ENCODE peak calls at places on chromosome 7, in six cellular contexts. X is lower lobe of right lung, C is PC-3, I is foreskin keratinocyte, L is heart right ventricle, N is T-helper 17 cell. F is an unnamed sample.

GRCh38 chr7:98930921-98931320 is 52.6 kb downstream of the TRRAP start:
- ATAC-seq in L (no peak), N (peak), I (no peak), C (peak), X (no peak), F (peak)

GRCh38 chr7:139656387-139656786 is 121.4 kb downstream of the HIPK2 start:
- ATAC-seq in I (peak), N (no peak), L (no peak), X (no peak), C (no peak), F (no peak)

GRCh38 chr7:150668472-150668911 is 17.0 kb upstream of the GIMAP2 start:
- ATAC-seq in X (peak), N (peak), L (no peak), C (no peak), I (no peak), F (no peak)

GRCh38 chr7:113936982-113937381 is 18.2 kb upstream of the PPP1R3A start:
- ATAC-seq in N (no peak), X (no peak), C (no peak), I (peak), L (no peak), F (peak)

GRCh38 chr7:115183431-115184057 is 261.6 kb downstream of the MDFIC start:
- ATAC-seq in C (no peak), I (no peak), L (no peak), X (peak), N (peak), F (no peak)

GRCh38 chr7:76063525-76063924 is 15.6 kb downstream of the MDH2 start:
- ATAC-seq in N (no peak), L (peak), C (no peak), X (no peak), I (peak), F (peak)

GRCh38 chr7:151249034-151249731 is 689 bp upstream of the SMARCD3 start:
- ATAC-seq in N (peak), I (peak), C (peak), L (peak), X (peak), F (peak)

GRCh38 chr7:81839708-81840359 is 70.0 kb upstream of the HGF start:
- ATAC-seq in I (no peak), L (no peak), C (no peak), N (no peak), X (no peak), F (no peak)

GRCh38 chr7:6200971-6201370 is 71.5 kb downstream of the CYTH3 start:
- ATAC-seq in I (no peak), N (no peak), C (no peak), L (peak), X (no peak), F (no peak)

GRCh38 chr7:2031496-2031895 is 201.2 kb downstream of the MAD1L1 start:
- ATAC-seq in C (no peak), I (no peak), N (no peak), X (no peak), L (peak), F (no peak)

GRCh38 chr7:134919240-134919641 is 67.1 kb upstream of the AGBL3 start:
- ATAC-seq in C (peak), X (no peak), I (peak), N (no peak), L (peak), F (peak)

GRCh38 chr7:105189859-105190492 is 176.0 kb downstream of the KMT2E start:
- ATAC-seq in C (no peak), X (no peak), I (no peak), N (no peak), L (peak), F (no peak)

GRCh38 chr7:1123721-1124120 is 35.8 kb downstream of the GPER1 start:
- ATAC-seq in I (no peak), L (peak), X (peak), C (no peak), N (no peak), F (peak)